ENCODE peak calls at places on chromosome 11, in nine cellular contexts. One of them, this sample, is unnamed.

GRCh38 chr11:74773481-74773880 is 24.8 kb downstream of the RNF169 start:
- DNase-seq in activated CD4-positive, alpha-beta T cell treated with anti-CD3 and anti-CD28 coated beads for 24 hours: no peak
- DNase-seq in ovary: no peak
- DNase-seq in adrenal gland: no peak
- DNase-seq in cardiac septum: no peak
- DNase-seq in effector CD8-positive, alpha-beta T cell: no peak
- DNase-seq in ELR: peak
- DNase-seq in nephron progenitor cell: no peak
- DNase-seq in naive thymus-derived CD4-positive, alpha-beta T cell: no peak
- DNase-seq in this sample: no peak

GRCh38 chr11:10926801-10927200 is 68.9 kb upstream of the ZBED5 start:
- DNase-seq in adrenal gland: no peak
- DNase-seq in effector CD8-positive, alpha-beta T cell: no peak
- DNase-seq in activated CD4-positive, alpha-beta T cell treated with anti-CD3 and anti-CD28 coated beads for 24 hours: no peak
- DNase-seq in ELR: peak
- DNase-seq in naive thymus-derived CD4-positive, alpha-beta T cell: no peak
- DNase-seq in nephron progenitor cell: no peak
- DNase-seq in cardiac septum: no peak
- DNase-seq in ovary: no peak
- DNase-seq in this sample: no peak

GRCh38 chr11:120715239-120715638 is 203.7 kb downstream of the GRIK4 start:
- DNase-seq in activated CD4-positive, alpha-beta T cell treated with anti-CD3 and anti-CD28 coated beads for 24 hours: no peak
- DNase-seq in effector CD8-positive, alpha-beta T cell: no peak
- DNase-seq in ovary: no peak
- DNase-seq in adrenal gland: no peak
- DNase-seq in nephron progenitor cell: no peak
- DNase-seq in ELR: peak
- DNase-seq in naive thymus-derived CD4-positive, alpha-beta T cell: no peak
- DNase-seq in cardiac septum: no peak
- DNase-seq in this sample: no peak

GRCh38 chr11:105456950-105457349 is 152.9 kb upstream of the GRIA4 start:
- DNase-seq in naive thymus-derived CD4-positive, alpha-beta T cell: no peak
- DNase-seq in ELR: no peak
- DNase-seq in effector CD8-positive, alpha-beta T cell: no peak
- DNase-seq in ovary: no peak
- DNase-seq in activated CD4-positive, alpha-beta T cell treated with anti-CD3 and anti-CD28 coated beads for 24 hours: no peak
- DNase-seq in cardiac septum: no peak
- DNase-seq in adrenal gland: no peak
- DNase-seq in nephron progenitor cell: no peak
- DNase-seq in this sample: no peak

GRCh38 chr11:1073261-1073724 is 1.4 kb upstream of the MUC2 start:
- DNase-seq in effector CD8-positive, alpha-beta T cell: no peak
- DNase-seq in ELR: peak
- DNase-seq in nephron progenitor cell: no peak
- DNase-seq in ovary: no peak
- DNase-seq in cardiac septum: peak
- DNase-seq in naive thymus-derived CD4-positive, alpha-beta T cell: no peak
- DNase-seq in adrenal gland: peak
- DNase-seq in activated CD4-positive, alpha-beta T cell treated with anti-CD3 and anti-CD28 coated beads for 24 hours: no peak
- DNase-seq in this sample: no peak

GRCh38 chr11:44426119-44426518 is 116.2 kb upstream of the ALX4 start:
- DNase-seq in activated CD4-positive, alpha-beta T cell treated with anti-CD3 and anti-CD28 coated beads for 24 hours: no peak
- DNase-seq in adrenal gland: no peak
- DNase-seq in ovary: no peak
- DNase-seq in effector CD8-positive, alpha-beta T cell: no peak
- DNase-seq in cardiac septum: peak
- DNase-seq in ELR: no peak
- DNase-seq in naive thymus-derived CD4-positive, alpha-beta T cell: no peak
- DNase-seq in nephron progenitor cell: no peak
- DNase-seq in this sample: no peak

GRCh38 chr11:19220903-19221682 is 19.3 kb upstream of the CSRP3 start:
- DNase-seq in effector CD8-positive, alpha-beta T cell: no peak
- DNase-seq in cardiac septum: no peak
- DNase-seq in activated CD4-positive, alpha-beta T cell treated with anti-CD3 and anti-CD28 coated beads for 24 hours: no peak
- DNase-seq in nephron progenitor cell: no peak
- DNase-seq in ELR: no peak
- DNase-seq in ovary: no peak
- DNase-seq in naive thymus-derived CD4-positive, alpha-beta T cell: no peak
- DNase-seq in adrenal gland: no peak
- DNase-seq in this sample: no peak

GRCh38 chr11:131408011-131408640 is 37.7 kb downstream of the NTM start:
- DNase-seq in nephron progenitor cell: peak
- DNase-seq in effector CD8-positive, alpha-beta T cell: no peak
- DNase-seq in activated CD4-positive, alpha-beta T cell treated with anti-CD3 and anti-CD28 coated beads for 24 hours: no peak
- DNase-seq in ELR: peak
- DNase-seq in adrenal gland: peak
- DNase-seq in cardiac septum: no peak
- DNase-seq in naive thymus-derived CD4-positive, alpha-beta T cell: no peak
- DNase-seq in ovary: no peak
- DNase-seq in this sample: no peak

GRCh38 chr11:118533769-118534729 is 3.1 kb downstream of the TMEM25 start:
- DNase-seq in ovary: no peak
- DNase-seq in effector CD8-positive, alpha-beta T cell: no peak
- DNase-seq in ELR: no peak
- DNase-seq in nephron progenitor cell: no peak
- DNase-seq in cardiac septum: no peak
- DNase-seq in adrenal gland: no peak
- DNase-seq in naive thymus-derived CD4-positive, alpha-beta T cell: no peak
- DNase-seq in activated CD4-positive, alpha-beta T cell treated with anti-CD3 and anti-CD28 coated beads for 24 hours: no peak
- DNase-seq in this sample: no peak

This sample was measured in GDM1.